ENCODE peak calls at places on chromosome 6, in five cellular contexts. O, P, E, J and D are unnamed samples.

GRCh38 chr6:101626264-101626663 is 232.8 kb downstream of the GRIK2 start:
- DNase-seq in O (no peak), P (no peak), E (no peak), J (no peak), D (no peak)

GRCh38 chr6:6277418-6277817 is 43.0 kb downstream of the F13A1 start:
- DNase-seq in O (no peak), P (peak), E (no peak), J (no peak), D (no peak)

GRCh38 chr6:136950436-136950835 is 28.3 kb downstream of the SLC35D3 start:
- DNase-seq in O (no peak), P (peak), E (no peak), J (no peak), D (no peak)

GRCh38 chr6:157323924-157324276 is 581 bp upstream of the TMEM242 start:
- DNase-seq in O (no peak), P (peak), E (peak), J (peak), D (peak)

GRCh38 chr6:70708448-70708847 is 40.8 kb downstream of the SMAP1 start:
- DNase-seq in O (no peak), P (no peak), E (no peak), J (no peak), D (no peak)

GRCh38 chr6:95723638-95724037 is 146.3 kb downstream of the MANEA start:
- DNase-seq in O (no peak), P (no peak), E (no peak), J (no peak), D (no peak)

GRCh38 chr6:99184696-99185095 is 164.8 kb downstream of the FAXC start:
- DNase-seq in O (no peak), P (no peak), E (no peak), J (no peak), D (no peak)

GRCh38 chr6:167705211-167705750 is 121.4 kb upstream of the AFDN start:
- DNase-seq in O (no peak), P (no peak), E (no peak), J (no peak), D (no peak)

GRCh38 chr6:54770328-54770727 is 76.2 kb upstream of the FAM83B start:
- DNase-seq in O (no peak), P (no peak), E (no peak), J (no peak), D (no peak)

GRCh38 chr6:133548409-133548808 is 307.3 kb downstream of the EYA4 start:
- DNase-seq in O (no peak), P (peak), E (peak), J (no peak), D (no peak)

GRCh38 chr6:3162565-3163247 is 5.4 kb upstream of the TUBB2A start:
- DNase-seq in O (no peak), P (peak), E (peak), J (no peak), D (peak)
- TF ChIP-seq CTCF in O (peak), P (peak), E (peak), J (peak), D (peak)

GRCh38 chr6:127538750-127539264 is 19.7 kb upstream of the MTCL3 start:
- DNase-seq in O (no peak), P (no peak), E (no peak), J (no peak), D (no peak)

DNA sequence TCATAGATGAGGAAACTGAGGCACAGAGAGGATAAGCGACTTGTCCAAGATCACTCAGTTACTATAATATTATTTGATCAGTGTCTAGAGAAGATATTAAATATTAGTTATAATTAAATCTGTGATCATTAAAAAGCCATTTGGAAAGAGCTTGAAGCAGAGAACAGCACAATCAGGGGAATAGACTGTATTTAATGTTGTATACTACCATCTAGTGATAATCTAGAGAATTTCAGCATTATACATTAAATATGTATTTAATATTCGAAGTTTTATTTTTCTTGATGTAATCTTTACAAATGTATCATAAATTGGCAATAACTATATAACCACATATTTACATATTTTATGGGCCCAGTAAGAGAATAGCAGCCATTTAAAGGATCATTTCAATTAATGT is 20.2 kb upstream of the MTCL3 start:
- DNase-seq in O (no peak), P (peak), E (no peak), J (no peak), D (no peak)
- TF ChIP-seq CTCF in O (peak), P (peak), E (peak), J (peak), D (peak)

DNA sequence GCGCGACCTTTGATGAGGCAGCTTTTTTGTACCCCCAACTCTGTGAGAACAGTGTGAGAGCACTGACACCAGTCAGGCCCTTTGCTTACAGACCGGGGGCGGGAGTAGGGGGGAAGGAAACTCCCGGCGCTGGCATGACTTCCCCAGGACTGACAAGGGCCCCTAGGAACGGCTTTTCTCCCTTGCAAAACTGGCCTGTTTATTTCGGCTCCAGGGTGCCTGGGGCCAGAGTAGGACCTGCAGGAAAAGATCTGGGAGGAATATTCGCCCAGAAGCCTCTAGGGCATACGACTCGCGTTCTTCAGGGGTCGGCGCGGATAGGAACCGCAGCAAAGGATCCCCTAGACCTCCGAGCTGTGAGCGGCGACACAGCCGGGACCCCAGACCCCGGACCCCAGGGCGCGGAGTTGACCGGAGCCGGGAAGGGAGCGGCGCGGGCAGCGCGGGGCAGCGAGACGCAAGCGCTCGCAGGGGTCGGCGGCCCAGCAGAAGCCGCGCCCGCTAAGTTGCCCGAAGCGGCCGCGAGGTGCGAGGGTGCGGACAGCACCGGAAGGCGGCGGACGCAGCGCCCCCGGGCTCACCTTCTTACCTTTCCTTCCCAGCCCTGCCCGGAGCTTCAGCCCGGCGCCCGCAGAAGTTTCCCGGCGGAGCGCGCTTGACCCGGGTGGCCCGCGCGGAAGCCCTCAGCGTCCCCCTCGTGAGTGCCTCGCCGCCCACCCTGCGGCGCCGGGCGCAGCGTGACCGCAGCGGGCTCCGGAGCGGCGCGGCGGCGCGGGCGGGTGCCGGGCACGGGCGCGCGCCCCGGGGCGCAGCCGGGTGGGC is at the start of gene POPDC3:
- DNase-seq in O (no peak), P (peak), E (no peak), J (no peak), D (no peak)
- TF ChIP-seq CTCF in O (no peak), P (peak), E (no peak), J (no peak), D (peak)

GRCh38 chr6:48087448-48087847 is 23.5 kb downstream of the PTCHD4 start:
- DNase-seq in O (no peak), P (peak), E (no peak), J (no peak), D (no peak)
- TF ChIP-seq CTCF in O (peak), P (peak), E (peak), J (no peak), D (peak)

DNA sequence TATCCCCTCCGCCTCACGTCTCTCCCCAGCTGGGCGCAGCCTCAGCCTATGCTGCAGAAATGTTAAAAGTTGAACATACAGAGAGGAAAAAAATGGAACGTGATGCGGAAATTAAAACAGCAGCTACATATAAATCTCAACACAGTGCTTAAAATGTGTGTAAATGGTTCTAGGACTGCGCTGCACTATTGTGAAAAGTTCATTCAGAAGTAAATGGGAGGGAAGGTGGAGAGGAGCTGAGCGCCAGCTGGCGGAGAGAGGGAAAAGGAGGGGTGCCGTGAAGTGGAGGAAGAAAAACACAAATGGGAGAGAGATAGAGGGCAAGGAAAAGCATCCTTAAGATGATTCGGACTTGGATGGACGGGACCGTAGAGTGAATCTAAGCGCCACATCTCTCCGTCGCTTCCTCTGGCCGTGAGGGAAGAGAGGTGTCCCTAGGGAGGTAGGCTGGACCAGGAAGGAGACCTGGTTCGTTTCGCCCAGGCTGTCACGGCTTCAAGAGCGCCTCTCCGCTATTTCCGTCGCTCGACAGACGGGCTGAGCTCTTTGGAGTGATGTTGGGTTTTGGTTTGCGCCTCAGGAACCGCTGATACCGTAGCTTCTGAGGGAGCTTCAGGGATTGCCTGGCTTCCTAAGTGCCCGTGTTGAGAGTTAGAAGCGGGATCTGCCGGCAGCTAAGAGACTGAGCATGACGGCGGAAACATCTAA is 113.7 kb downstream of the TRIM27 start:
- DNase-seq in O (no peak), P (no peak), E (no peak), J (no peak), D (no peak)
- TF ChIP-seq CTCF in O (no peak), P (peak), E (peak), J (no peak), D (no peak)

GRCh38 chr6:36542041-36542440 is 5.2 kb downstream of the STK38 start:
- DNase-seq in O (no peak), P (no peak), E (no peak), J (no peak), D (no peak)

GRCh38 chr6:36544228-36544627 is 3.1 kb downstream of the STK38 start:
- DNase-seq in O (no peak), P (peak), E (no peak), J (peak), D (no peak)

GRCh38 chr6:36536873-36537547 is 10.3 kb downstream of the STK38 start:
- DNase-seq in O (no peak), P (no peak), E (no peak), J (no peak), D (no peak)

GRCh38 chr6:36539814-36540568 is 7.3 kb downstream of the STK38 start:
- DNase-seq in O (no peak), P (no peak), E (no peak), J (no peak), D (no peak)
- TF ChIP-seq CTCF in O (no peak), P (no peak), E (peak), J (no peak), D (peak)

GRCh38 chr6:26595669-26596269 is 984 bp upstream of the ABT1 start:
- DNase-seq in O (no peak), P (peak), E (peak), J (peak), D (peak)
- TF ChIP-seq CTCF in O (peak), P (peak), E (peak), J (peak), D (peak)